ENCODE peak calls at places on chromosomes 11 and 22, in eight cellular contexts. One of them, this sample, is unnamed.

GRCh38 chr11:43825217-43825816 is 55.3 kb upstream of the ALKBH3 start:
- DNase-seq in epithelial cell of esophagus: peak; percentile 57
- DNase-seq in WTC11: no peak
- DNase-seq in choroid plexus epithelial cell: peak; percentile 70
- DNase-seq in Caco-2: no peak
- DNase-seq in sigmoid colon: no peak
- DNase-seq in BJ: no peak
- DNase-seq in activated B cell treated with CpG ODN at 0.5 μM for 24 hours: no peak
- DNase-seq in this sample: peak; percentile 54

GRCh38 chr11:124174001-124174400 is 9.1 kb upstream of the OR10D3 start:
- DNase-seq in epithelial cell of esophagus: peak; percentile 74
- DNase-seq in choroid plexus epithelial cell: peak; percentile 92
- DNase-seq in BJ: no peak
- DNase-seq in WTC11: no peak
- DNase-seq in sigmoid colon: no peak
- DNase-seq in Caco-2: no peak
- DNase-seq in activated B cell treated with CpG ODN at 0.5 μM for 24 hours: no peak
- DNase-seq in this sample: peak; percentile 89

GRCh38 chr22:37331034-37331428 is 48.7 kb downstream of the CYTH4 start:
- DNase-seq in sigmoid colon: no peak
- DNase-seq in WTC11: no peak
- DNase-seq in choroid plexus epithelial cell: peak; percentile 63
- DNase-seq in activated B cell treated with CpG ODN at 0.5 μM for 24 hours: no peak
- DNase-seq in BJ: no peak
- DNase-seq in Caco-2: no peak
- DNase-seq in epithelial cell of esophagus: peak; percentile 75
- DNase-seq in this sample: peak; percentile 40

GRCh38 chr22:20531404-20532181 is 24.2 kb downstream of the MED15 start:
- DNase-seq in BJ: no peak
- DNase-seq in epithelial cell of esophagus: peak; percentile 98
- DNase-seq in choroid plexus epithelial cell: peak; percentile 86
- DNase-seq in sigmoid colon: peak; percentile 83
- DNase-seq in WTC11: peak; percentile 23
- DNase-seq in activated B cell treated with CpG ODN at 0.5 μM for 24 hours: no peak
- DNase-seq in Caco-2: no peak
- DNase-seq in this sample: peak; percentile 88

GRCh38 chr11:95849087-95849825 is 59.0 kb downstream of the CEP57 start:
- DNase-seq in activated B cell treated with CpG ODN at 0.5 μM for 24 hours: no peak
- DNase-seq in choroid plexus epithelial cell: peak; percentile 92
- DNase-seq in WTC11: peak; percentile 30
- DNase-seq in epithelial cell of esophagus: peak; percentile 80
- DNase-seq in sigmoid colon: peak; percentile 69
- DNase-seq in BJ: peak; percentile 27
- DNase-seq in Caco-2: peak; percentile 75
- DNase-seq in this sample: peak; percentile 88

GRCh38 chr11:45554230-45554967 is 111.0 kb downstream of the CHST1 start:
- DNase-seq in Caco-2: no peak
- DNase-seq in sigmoid colon: no peak
- DNase-seq in BJ: no peak
- DNase-seq in WTC11: no peak
- DNase-seq in epithelial cell of esophagus: no peak
- DNase-seq in choroid plexus epithelial cell: no peak
- DNase-seq in activated B cell treated with CpG ODN at 0.5 μM for 24 hours: no peak
- DNase-seq in this sample: no peak

GRCh38 chr22:45192701-45193187 is 29.0 kb downstream of the NUP50 start:
- DNase-seq in BJ: no peak
- DNase-seq in WTC11: peak; percentile 48
- DNase-seq in Caco-2: no peak
- DNase-seq in activated B cell treated with CpG ODN at 0.5 μM for 24 hours: no peak
- DNase-seq in sigmoid colon: no peak
- DNase-seq in epithelial cell of esophagus: no peak
- DNase-seq in choroid plexus epithelial cell: no peak
- DNase-seq in this sample: no peak

GRCh38 chr11:130159657-130160459 is at the start of gene ST14:
- DNase-seq in epithelial cell of esophagus: peak; percentile 85
- DNase-seq in sigmoid colon: no peak
- DNase-seq in Caco-2: peak; percentile 88
- DNase-seq in BJ: no peak
- DNase-seq in WTC11: peak; percentile 61
- DNase-seq in activated B cell treated with CpG ODN at 0.5 μM for 24 hours: peak; percentile 54
- DNase-seq in choroid plexus epithelial cell: no peak
- DNase-seq in this sample: no peak

GRCh38 chr11:34468209-34468841 is 29.6 kb downstream of the CAT start:
- DNase-seq in WTC11: peak; percentile 38
- DNase-seq in epithelial cell of esophagus: peak; percentile 59
- DNase-seq in activated B cell treated with CpG ODN at 0.5 μM for 24 hours: no peak
- DNase-seq in Caco-2: peak; percentile 53
- DNase-seq in BJ: no peak
- DNase-seq in choroid plexus epithelial cell: peak; percentile 67
- DNase-seq in sigmoid colon: no peak
- DNase-seq in this sample: peak; percentile 23

GRCh38 chr11:131033151-131033651 is 116.9 kb upstream of the SNX19 start:
- DNase-seq in choroid plexus epithelial cell: peak; percentile 93
- DNase-seq in WTC11: peak; percentile 23
- DNase-seq in activated B cell treated with CpG ODN at 0.5 μM for 24 hours: no peak
- DNase-seq in epithelial cell of esophagus: peak; percentile 99
- DNase-seq in Caco-2: peak; percentile 69
- DNase-seq in sigmoid colon: no peak
- DNase-seq in BJ: peak; percentile 54
- DNase-seq in this sample: peak; percentile 87

GRCh38 chr11:118628432-118628831 is 21.0 kb downstream of the PHLDB1 start:
- DNase-seq in epithelial cell of esophagus: no peak
- DNase-seq in activated B cell treated with CpG ODN at 0.5 μM for 24 hours: no peak
- DNase-seq in choroid plexus epithelial cell: no peak
- DNase-seq in sigmoid colon: no peak
- DNase-seq in BJ: no peak
- DNase-seq in Caco-2: no peak
- DNase-seq in WTC11: no peak
- DNase-seq in this sample: no peak

GRCh38 chr22:40426671-40427070 is 56.3 kb downstream of the SGSM3 start:
- DNase-seq in BJ: no peak
- DNase-seq in activated B cell treated with CpG ODN at 0.5 μM for 24 hours: no peak
- DNase-seq in Caco-2: no peak
- DNase-seq in epithelial cell of esophagus: no peak
- DNase-seq in sigmoid colon: peak; percentile 64
- DNase-seq in choroid plexus epithelial cell: no peak
- DNase-seq in WTC11: no peak
- DNase-seq in this sample: peak; percentile 25

GRCh38 chr11:77602385-77603105 is 12.8 kb downstream of the AQP11 start:
- DNase-seq in Caco-2: no peak
- DNase-seq in choroid plexus epithelial cell: peak; percentile 78
- DNase-seq in activated B cell treated with CpG ODN at 0.5 μM for 24 hours: no peak
- DNase-seq in WTC11: no peak
- DNase-seq in epithelial cell of esophagus: peak; percentile 91
- DNase-seq in BJ: peak; percentile 68
- DNase-seq in sigmoid colon: no peak
- DNase-seq in this sample: peak; percentile 89

GRCh38 chr11:105811242-105811641 is 201.4 kb downstream of the GRIA4 start:
- DNase-seq in sigmoid colon: no peak
- DNase-seq in BJ: no peak
- DNase-seq in choroid plexus epithelial cell: no peak
- DNase-seq in activated B cell treated with CpG ODN at 0.5 μM for 24 hours: no peak
- DNase-seq in WTC11: no peak
- DNase-seq in Caco-2: no peak
- DNase-seq in epithelial cell of esophagus: no peak
- DNase-seq in this sample: no peak

GRCh38 chr11:83656931-83657330 is 370.8 kb upstream of the CCDC90B start:
- DNase-seq in sigmoid colon: no peak
- DNase-seq in epithelial cell of esophagus: no peak
- DNase-seq in choroid plexus epithelial cell: no peak
- DNase-seq in activated B cell treated with CpG ODN at 0.5 μM for 24 hours: no peak
- DNase-seq in BJ: no peak
- DNase-seq in WTC11: no peak
- DNase-seq in Caco-2: no peak
- DNase-seq in this sample: no peak

GRCh38 chr11:14907411-14908213 is 15.6 kb upstream of the CYP2R1 start:
- DNase-seq in activated B cell treated with CpG ODN at 0.5 μM for 24 hours: peak; percentile 73
- DNase-seq in BJ: no peak
- DNase-seq in sigmoid colon: peak; percentile 82
- DNase-seq in WTC11: peak; percentile 89
- DNase-seq in epithelial cell of esophagus: peak; percentile 52
- DNase-seq in choroid plexus epithelial cell: peak; percentile 64
- DNase-seq in Caco-2: peak; percentile 74
- DNase-seq in this sample: peak; percentile 64

GRCh38 chr11:69201764-69202370 is 46.1 kb downstream of the SMIM38 start:
- DNase-seq in choroid plexus epithelial cell: no peak
- DNase-seq in sigmoid colon: peak; percentile 24
- DNase-seq in WTC11: peak; percentile 8
- DNase-seq in Caco-2: peak; percentile 32
- DNase-seq in epithelial cell of esophagus: no peak
- DNase-seq in BJ: no peak
- DNase-seq in activated B cell treated with CpG ODN at 0.5 μM for 24 hours: no peak
- DNase-seq in this sample: no peak

GRCh38 chr11:76885390-76886097 is 24.8 kb downstream of the ACER3 start:
- DNase-seq in BJ: no peak
- DNase-seq in WTC11: no peak
- DNase-seq in sigmoid colon: no peak
- DNase-seq in choroid plexus epithelial cell: peak; percentile 63
- DNase-seq in activated B cell treated with CpG ODN at 0.5 μM for 24 hours: no peak
- DNase-seq in Caco-2: no peak
- DNase-seq in epithelial cell of esophagus: peak; percentile 74
- DNase-seq in this sample: peak; percentile 77

GRCh38 chr11:10902301-10902700 is 44.4 kb upstream of the ZBED5 start:
- DNase-seq in WTC11: no peak
- DNase-seq in Caco-2: no peak
- DNase-seq in choroid plexus epithelial cell: peak; percentile 64
- DNase-seq in activated B cell treated with CpG ODN at 0.5 μM for 24 hours: no peak
- DNase-seq in BJ: no peak
- DNase-seq in epithelial cell of esophagus: peak; percentile 49
- DNase-seq in sigmoid colon: no peak
- DNase-seq in this sample: no peak

GRCh38 chr11:2586091-2586792 is 113.6 kb downstream of the KCNQ1OT1 start:
- DNase-seq in BJ: no peak
- DNase-seq in WTC11: no peak
- DNase-seq in Caco-2: no peak
- DNase-seq in sigmoid colon: peak; percentile 57
- DNase-seq in choroid plexus epithelial cell: no peak
- DNase-seq in epithelial cell of esophagus: no peak
- DNase-seq in activated B cell treated with CpG ODN at 0.5 μM for 24 hours: peak; percentile 12
- DNase-seq in this sample: no peak

GRCh38 chr11:4087551-4087950 is 7.0 kb upstream of the RRM1 start:
- DNase-seq in sigmoid colon: no peak
- DNase-seq in BJ: no peak
- DNase-seq in activated B cell treated with CpG ODN at 0.5 μM for 24 hours: no peak
- DNase-seq in Caco-2: no peak
- DNase-seq in WTC11: no peak
- DNase-seq in epithelial cell of esophagus: no peak
- DNase-seq in choroid plexus epithelial cell: peak; percentile 31
- DNase-seq in this sample: no peak

DNA sequence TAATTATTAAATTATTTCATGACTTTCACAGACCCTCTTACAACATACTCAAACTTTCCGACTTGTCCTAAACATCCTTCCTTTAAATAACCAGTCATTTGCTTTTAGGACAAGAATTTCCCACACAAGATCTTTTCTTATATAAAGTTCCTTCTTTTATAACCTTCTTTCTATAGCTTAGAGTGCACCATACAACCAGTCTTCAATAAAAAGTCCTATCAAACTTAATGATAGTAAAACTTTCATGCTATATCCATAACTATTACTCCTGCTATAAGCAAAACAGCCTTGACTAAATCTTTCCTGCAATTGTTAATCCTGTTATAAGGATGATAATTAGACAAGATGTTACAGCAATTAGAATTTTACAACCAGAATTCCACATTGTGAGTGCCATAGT is 47.4 kb downstream of the ZNF280B start:
- DNase-seq in WTC11: no peak
- DNase-seq in epithelial cell of esophagus: no peak
- DNase-seq in Caco-2: no peak
- DNase-seq in choroid plexus epithelial cell: no peak
- DNase-seq in sigmoid colon: no peak
- DNase-seq in BJ: no peak
- DNase-seq in activated B cell treated with CpG ODN at 0.5 μM for 24 hours: no peak
- DNase-seq in this sample: no peak
- TF ChIP-seq CTCF in WTC11: peak; percentile 3
- TF ChIP-seq CTCF in epithelial cell of esophagus: no peak
- TF ChIP-seq CTCF in Caco-2: no peak
- TF ChIP-seq CTCF in choroid plexus epithelial cell: no peak
- TF ChIP-seq CTCF in sigmoid colon: no peak
- TF ChIP-seq CTCF in BJ: no peak
- TF ChIP-seq CTCF in activated B cell treated with CpG ODN at 0.5 μM for 24 hours: no peak
- TF ChIP-seq CTCF in this sample: no peak

GRCh38 chr22:30445438-30445936 is 19.9 kb downstream of the MTFP1 start:
- DNase-seq in BJ: no peak
- DNase-seq in Caco-2: no peak
- DNase-seq in WTC11: no peak
- DNase-seq in sigmoid colon: no peak
- DNase-seq in epithelial cell of esophagus: peak; percentile 33
- DNase-seq in choroid plexus epithelial cell: peak; percentile 57
- DNase-seq in activated B cell treated with CpG ODN at 0.5 μM for 24 hours: no peak
- DNase-seq in this sample: no peak
- TF ChIP-seq CTCF in BJ: no peak
- TF ChIP-seq CTCF in Caco-2: no peak
- TF ChIP-seq CTCF in WTC11: peak; percentile 10
- TF ChIP-seq CTCF in sigmoid colon: no peak
- TF ChIP-seq CTCF in epithelial cell of esophagus: no peak
- TF ChIP-seq CTCF in choroid plexus epithelial cell: no peak
- TF ChIP-seq CTCF in activated B cell treated with CpG ODN at 0.5 μM for 24 hours: peak; percentile 6
- TF ChIP-seq CTCF in this sample: no peak

DNA sequence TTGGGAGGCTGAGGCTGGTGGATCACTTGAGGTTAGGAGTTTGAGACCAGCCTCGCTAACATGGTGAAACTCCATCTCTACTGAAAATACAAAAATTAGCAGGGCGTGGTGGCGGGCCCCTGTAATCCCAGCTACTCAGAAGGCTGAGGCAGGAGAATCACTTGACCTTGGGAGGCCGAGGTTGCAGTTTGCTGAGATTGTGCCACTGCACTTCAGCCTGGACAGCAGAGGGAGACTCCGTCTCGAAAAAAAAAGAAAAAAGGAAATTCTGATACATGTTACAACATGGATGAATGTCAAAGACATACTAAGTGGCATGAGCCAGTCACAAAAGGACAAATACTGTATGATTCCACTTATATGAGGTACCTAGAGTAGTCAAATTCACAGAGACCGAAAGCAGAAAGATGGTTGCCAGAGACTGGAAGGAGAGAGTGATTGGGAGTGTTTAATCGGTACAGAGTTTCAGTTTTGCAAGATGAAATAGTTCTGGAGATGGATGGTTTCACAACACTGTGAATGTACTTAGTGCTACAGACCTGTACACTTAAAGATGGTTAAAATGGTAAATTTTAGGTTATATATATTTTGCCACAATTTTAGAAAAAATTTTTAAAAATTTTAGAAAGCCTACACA is 92.3 kb downstream of the BLID start:
- DNase-seq in BJ: no peak
- DNase-seq in WTC11: no peak
- DNase-seq in choroid plexus epithelial cell: no peak
- DNase-seq in epithelial cell of esophagus: no peak
- DNase-seq in sigmoid colon: no peak
- DNase-seq in Caco-2: no peak
- DNase-seq in activated B cell treated with CpG ODN at 0.5 μM for 24 hours: no peak
- DNase-seq in this sample: no peak
- TF ChIP-seq CTCF in BJ: peak; percentile 25
- TF ChIP-seq CTCF in WTC11: no peak
- TF ChIP-seq CTCF in choroid plexus epithelial cell: peak; percentile 28
- TF ChIP-seq CTCF in epithelial cell of esophagus: no peak
- TF ChIP-seq CTCF in sigmoid colon: no peak
- TF ChIP-seq CTCF in Caco-2: no peak
- TF ChIP-seq CTCF in activated B cell treated with CpG ODN at 0.5 μM for 24 hours: no peak
- TF ChIP-seq CTCF in this sample: peak; percentile 14

GRCh38 chr11:126355926-126356897 is 726 bp downstream of the ST3GAL4 start:
- DNase-seq in choroid plexus epithelial cell: peak; percentile 31
- DNase-seq in activated B cell treated with CpG ODN at 0.5 μM for 24 hours: no peak
- DNase-seq in WTC11: peak; percentile 51
- DNase-seq in epithelial cell of esophagus: peak; percentile 41
- DNase-seq in BJ: no peak
- DNase-seq in sigmoid colon: peak; percentile 80
- DNase-seq in Caco-2: peak; percentile 54
- DNase-seq in this sample: no peak
- TF ChIP-seq CTCF in choroid plexus epithelial cell: no peak
- TF ChIP-seq CTCF in activated B cell treated with CpG ODN at 0.5 μM for 24 hours: no peak
- TF ChIP-seq CTCF in WTC11: no peak
- TF ChIP-seq CTCF in epithelial cell of esophagus: no peak
- TF ChIP-seq CTCF in BJ: no peak
- TF ChIP-seq CTCF in sigmoid colon: no peak
- TF ChIP-seq CTCF in Caco-2: no peak
- TF ChIP-seq CTCF in this sample: no peak

This sample was measured in fibroblast of pulmonary artery.